ENCODE peak calls at places on chromosomes 16 and 17, in seven cellular contexts. B is adrenal gland; I is psoas muscle; U is CD8-positive, alpha-beta T cell; L is A549; T is PC-3; J is left ventricle myocardium inferior. R is an unnamed sample. For H3K4me1, the result is how much of the 10 kb centered on the place peaks cover.

GRCh38 chr16:28168991-28169554 is 42.7 kb downstream of the XPO6 start:
- DNase-seq in U (peak), J (no peak), I (no peak), L (no peak), T (no peak), B (no peak), R (no peak)

GRCh38 chr17:15456486-15456885 is 10.9 kb downstream of the CDRT4 start:
- DNase-seq in B (no peak), J (peak), I (peak), L (no peak), T (no peak), U (no peak), R (no peak)

GRCh38 chr17:64773836-64774761 is 112.0 kb upstream of the SMURF2 start:
- DNase-seq in I (no peak), B (no peak), L (peak), U (no peak), T (peak), J (no peak), R (peak)

GRCh38 chr17:42687707-42688275 is 5.5 kb downstream of the CNTNAP1 start:
- DNase-seq in B (no peak), U (no peak), L (no peak), T (no peak), J (no peak), I (no peak), R (no peak)

GRCh38 chr17:38606646-38607611 is 1.2 kb upstream of the SRCIN1 start:
- DNase-seq in J (peak), T (peak), L (no peak), B (no peak), U (no peak), I (peak), R (no peak)

GRCh38 chr17:36148559-36149295 is 27.7 kb downstream of the TBC1D3B start:
- DNase-seq in J (peak), U (peak), L (peak), T (peak), I (peak), B (peak), R (no peak)

GRCh38 chr16:86501989-86502855 is 8.1 kb upstream of the FOXF1 start:
- DNase-seq in B (no peak), L (no peak), I (no peak), J (no peak), U (no peak), T (no peak), R (no peak)

GRCh38 chr17:19250421-19251141 is 13.4 kb downstream of the EPN2 start:
- DNase-seq in L (no peak), J (peak), T (no peak), I (no peak), U (no peak), B (peak), R (no peak)

GRCh38 chr17:50168319-50168718 is 2.5 kb downstream of the SGCA start:
- DNase-seq in U (no peak), L (no peak), B (no peak), T (no peak), I (peak), J (no peak), R (no peak)

GRCh38 chr17:17693955-17694228 is 12.6 kb downstream of the RAI1 start:
- DNase-seq in L (no peak), B (no peak), U (no peak), T (no peak), I (no peak), J (no peak), R (no peak)
- H3K4me1 ChIP-seq in L (half or more), B (under half), U (half or more), T (half or more), I (half or more), J (half or more), R (under half)

GRCh38 chr17:79028496-79029326 is 4.7 kb downstream of the C1QTNF1 start:
- DNase-seq in J (no peak), B (no peak), T (no peak), L (no peak), I (no peak), U (no peak), R (no peak)
- TF ChIP-seq CTCF in J (peak), B (no peak), T (peak), L (peak), I (no peak), U (no peak), R (no peak)

GRCh38 chr16:74871608-74872007 is 97.0 kb upstream of the FA2H start:
- DNase-seq in U (no peak), I (no peak), J (no peak), L (no peak), B (no peak), T (no peak), R (no peak)

GRCh38 chr16:74867281-74867849 is 92.7 kb upstream of the FA2H start:
- DNase-seq in J (no peak), L (no peak), B (no peak), I (no peak), T (no peak), U (no peak), R (no peak)

GRCh38 chr16:74868501-74868900 is 93.9 kb upstream of the FA2H start:
- DNase-seq in I (no peak), T (peak), U (no peak), J (no peak), L (no peak), B (no peak), R (no peak)

GRCh38 chr16:74865922-74866598 is 91.4 kb upstream of the FA2H start:
- DNase-seq in L (no peak), I (no peak), J (no peak), T (no peak), U (no peak), B (no peak), R (no peak)

DNA sequence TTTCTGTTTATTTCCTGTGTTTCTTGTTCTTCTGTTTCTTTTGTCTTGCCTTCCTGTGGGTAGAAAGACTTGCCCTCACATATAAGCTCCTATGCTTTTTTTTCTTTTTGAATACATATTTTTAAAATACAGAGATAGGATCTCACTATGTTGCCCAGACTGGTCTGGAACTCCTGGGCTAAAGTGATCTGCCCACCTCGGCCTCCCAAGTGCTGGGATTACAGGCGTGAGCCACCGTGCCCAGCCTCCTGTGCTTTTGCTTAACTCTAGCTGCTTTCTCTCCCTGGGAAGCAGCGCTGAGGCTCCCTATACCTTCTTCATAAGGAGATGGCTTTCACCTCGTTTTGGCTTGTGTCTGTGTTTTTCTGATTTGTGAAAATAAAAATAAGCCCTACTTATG is 93.4 kb upstream of the FA2H start:
- DNase-seq in B (no peak), U (no peak), I (no peak), L (no peak), J (no peak), T (no peak), R (no peak)
- H3K4me1 ChIP-seq in B (under half), U (under half), I (under half), L (under half), J (under half), T (under half), R (under half)

DNA sequence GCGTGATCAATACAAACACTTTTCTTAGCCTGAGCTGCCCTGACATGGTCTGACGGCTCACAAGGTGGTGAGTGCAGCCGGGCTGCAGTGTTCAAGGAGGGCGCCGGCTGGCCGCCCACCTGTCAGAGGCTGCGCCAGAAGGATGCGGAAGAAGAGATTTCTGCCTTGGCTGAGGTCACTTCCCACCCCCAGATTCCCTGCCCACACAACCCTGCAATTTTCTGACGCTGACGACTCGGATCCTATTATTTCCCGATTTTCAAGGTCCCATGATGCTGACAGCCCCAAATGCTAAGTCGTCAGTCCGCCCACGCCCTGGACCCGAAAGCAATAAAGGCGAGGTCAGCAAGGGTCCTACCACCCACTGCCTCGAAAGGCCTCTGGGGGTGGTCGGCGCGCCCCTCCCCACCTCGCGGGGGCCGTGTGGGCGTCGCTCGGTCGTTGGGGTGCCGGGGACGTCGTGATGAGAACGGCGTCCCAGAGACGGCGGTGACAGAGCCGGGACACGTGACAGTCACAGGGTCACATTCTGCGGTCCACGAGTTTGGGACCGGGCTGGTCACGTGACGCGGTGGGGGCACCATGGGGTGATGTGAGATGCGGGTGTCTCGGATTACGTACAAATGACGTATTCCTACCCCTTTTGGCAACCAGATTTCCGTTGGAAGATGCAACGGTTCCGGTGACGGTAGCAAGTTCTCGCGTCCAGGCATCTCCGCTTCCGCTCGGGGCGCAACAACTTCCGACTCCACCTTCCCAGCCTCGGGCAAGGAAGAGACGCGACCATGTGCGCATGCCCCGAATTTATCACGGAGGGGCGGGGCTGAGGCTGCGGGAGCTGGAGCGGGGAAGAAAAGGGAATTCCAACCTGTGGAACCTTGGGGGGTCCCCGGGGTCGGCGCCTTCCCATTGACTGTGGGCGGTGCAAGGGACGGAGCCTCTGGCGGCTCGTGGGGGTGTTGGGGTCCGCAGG is at the start of gene STX4:
- DNase-seq in I (peak), T (peak), L (peak), B (peak), J (peak), U (peak), R (peak)
- TF ChIP-seq CTCF in I (no peak), T (no peak), L (no peak), B (no peak), J (no peak), U (no peak), R (peak)

GRCh38 chr17:6575596-6575988 is 19.2 kb upstream of the PITPNM3 start:
- DNase-seq in I (no peak), U (no peak), T (no peak), J (no peak), B (no peak), L (no peak), R (no peak)

GRCh38 chr17:6573982-6574688 is 17.8 kb upstream of the PITPNM3 start:
- DNase-seq in I (no peak), B (no peak), L (no peak), J (no peak), T (no peak), U (no peak), R (no peak)

GRCh38 chr17:6574689-6575595 is 18.6 kb upstream of the PITPNM3 start:
- DNase-seq in B (peak), J (peak), U (peak), T (no peak), I (no peak), L (no peak), R (peak)

GRCh38 chr17:6570731-6571465 is 14.5 kb upstream of the PITPNM3 start:
- DNase-seq in U (no peak), J (no peak), B (no peak), T (no peak), I (no peak), L (no peak), R (peak)

GRCh38 chr17:6572997-6573396 is 16.6 kb upstream of the PITPNM3 start:
- DNase-seq in L (no peak), T (no peak), I (no peak), B (no peak), U (no peak), J (no peak), R (no peak)
- H3K4me1 ChIP-seq in L (under half), T (under half), I (under half), B (under half), U (under half), J (under half), R (under half)